ENCODE peak calls at places on chromosomes 3 and 15, in six cellular contexts. G, O, I, U, K and L are unnamed samples.
A peak's percentile ranks its signal among the peaks of the same experiment; 100 is the strongest.

GRCh38 chr3:14413381-14414071 is 11.1 kb downstream of the SLC6A6 start:
- DNase-seq in G (no peak), O (no peak), I (no peak), U (peak; percentile 64), K (no peak), L (no peak)

GRCh38 chr15:51721199-51721960 is 16.1 kb downstream of the LYSMD2 start:
- DNase-seq in G (no peak), O (no peak), I (no peak), U (no peak), K (no peak), L (peak; percentile 45)

GRCh38 chr3:172096881-172097420 is 57.6 kb downstream of the FNDC3B start:
- DNase-seq in G (no peak), O (no peak), I (no peak), U (peak; percentile 87), K (no peak), L (no peak)

GRCh38 chr15:96355561-96356129 is 25.1 kb downstream of the NR2F2 start:
- DNase-seq in G (no peak), O (no peak), I (no peak), U (peak; percentile 14), K (no peak), L (no peak)

GRCh38 chr15:87579537-87579936 is 677.0 kb downstream of the NTRK3 start:
- DNase-seq in G (no peak), O (no peak), I (no peak), U (no peak), K (no peak), L (no peak)

GRCh38 chr3:139202226-139202958 is 141.4 kb upstream of the MRPS22 start:
- DNase-seq in G (no peak), O (peak; percentile 16), I (no peak), U (no peak), K (no peak), L (no peak)

GRCh38 chr3:61595826-61596225 is 34.5 kb downstream of the PTPRG start:
- DNase-seq in G (no peak), O (no peak), I (no peak), U (no peak), K (no peak), L (no peak)

GRCh38 chr3:104564045-104564643 is 802.6 kb upstream of the ALCAM start:
- DNase-seq in G (peak; percentile 57), O (peak; percentile 41), I (no peak), U (peak; percentile 58), K (no peak), L (peak; percentile 11)

GRCh38 chr15:43524254-43524847 is 6.9 kb downstream of the MAP1A start:
- DNase-seq in G (no peak), O (no peak), I (no peak), U (no peak), K (no peak), L (no peak)

GRCh38 chr3:177591371-177591770 is 394.1 kb upstream of the TBL1XR1 start:
- DNase-seq in G (no peak), O (no peak), I (no peak), U (no peak), K (no peak), L (no peak)

GRCh38 chr15:56877591-56877990 is 40.9 kb upstream of the TCF12 start:
- DNase-seq in G (no peak), O (no peak), I (no peak), U (peak; percentile 13), K (no peak), L (no peak)

GRCh38 chr3:99439892-99440291 is 198.5 kb upstream of the COL8A1 start:
- DNase-seq in G (no peak), O (no peak), I (no peak), U (peak; percentile 79), K (no peak), L (no peak)

GRCh38 chr15:80482686-80483085 is 78.5 kb downstream of the ARNT2 start:
- DNase-seq in G (no peak), O (no peak), I (no peak), U (no peak), K (no peak), L (no peak)

GRCh38 chr15:43316007-43316968 is 14.1 kb downstream of the LCMT2 start:
- DNase-seq in G (no peak), O (no peak), I (no peak), U (peak; percentile 82), K (no peak), L (no peak)

GRCh38 chr3:25725810-25726209 is 57.4 kb downstream of the NGLY1 start:
- DNase-seq in G (no peak), O (no peak), I (no peak), U (no peak), K (no peak), L (no peak)

GRCh38 chr3:127610105-127610504 is 11.9 kb downstream of the MCM2 start:
- DNase-seq in G (no peak), O (no peak), I (no peak), U (no peak), K (no peak), L (no peak)

GRCh38 chr3:172332256-172333041 is 115.8 kb downstream of the GHSR start:
- DNase-seq in G (peak; percentile 50), O (peak; percentile 32), I (no peak), U (peak; percentile 70), K (no peak), L (no peak)

GRCh38 chr3:126464494-126464893 is 11.2 kb downstream of the ZXDC start:
- DNase-seq in G (no peak), O (no peak), I (no peak), U (no peak), K (no peak), L (no peak)

GRCh38 chr3:132288357-132288756 is 28.9 kb upstream of the ACP3 start:
- DNase-seq in G (no peak), O (no peak), I (no peak), U (peak; percentile 57), K (no peak), L (no peak)

GRCh38 chr3:131250466-131250865 is 131.1 kb upstream of the NUDT16 start:
- DNase-seq in G (no peak), O (no peak), I (no peak), U (no peak), K (no peak), L (no peak)

GRCh38 chr3:184765047-184765729 is 46.8 kb upstream of the VPS8 start:
- DNase-seq in G (no peak), O (no peak), I (no peak), U (no peak), K (no peak), L (no peak)

GRCh38 chr15:74318376-74319137 is 48.9 kb downstream of the CYP11A1 start:
- DNase-seq in G (no peak), O (peak; percentile 47), I (no peak), U (no peak), K (no peak), L (no peak)

GRCh38 chr15:50563756-50564155 is 17.3 kb upstream of the USP50 start:
- DNase-seq in G (no peak), O (no peak), I (no peak), U (no peak), K (no peak), L (no peak)

GRCh38 chr3:54065140-54065539 is 57.2 kb upstream of the CACNA2D3 start:
- DNase-seq in G (no peak), O (no peak), I (no peak), U (no peak), K (no peak), L (no peak)

GRCh38 chr3:117734431-117734830 is 1024.9 kb downstream of the TUSC7 start:
- DNase-seq in G (no peak), O (no peak), I (no peak), U (peak; percentile 13), K (no peak), L (no peak)